ENCODE peak calls at places on chromosomes 5 and 9, in eight cellular contexts. R, L, I, S, Y, X, B and E are unnamed samples.

GRCh38 chr5:122774861-122775712 is at the start of gene SNX2:
- DNase-seq in L (peak), R (peak), Y (peak), B (peak), S (peak), X (peak), I (peak), E (peak)

GRCh38 chr5:149799119-149799623 is 69.1 kb downstream of the PPARGC1B start:
- DNase-seq in B (peak), Y (peak), I (peak), S (no peak), R (no peak), L (no peak), X (peak), E (peak)

GRCh38 chr5:88787856-88788255 is 95.1 kb downstream of the MEF2C start:
- DNase-seq in I (no peak), S (no peak), L (no peak), X (peak), Y (no peak), R (no peak), B (peak), E (peak)

GRCh38 chr9:73548201-73548600 is 396.5 kb downstream of the ANXA1 start:
- DNase-seq in R (peak), S (no peak), Y (no peak), L (no peak), I (no peak), X (no peak), B (no peak), E (no peak)

GRCh38 chr9:135210676-135211523 is 123.4 kb downstream of the OLFM1 start:
- DNase-seq in S (no peak), B (no peak), L (no peak), X (no peak), Y (no peak), I (no peak), R (no peak), E (no peak)

GRCh38 chr5:9350301-9350797 is 195.5 kb downstream of the SEMA5A start:
- DNase-seq in S (no peak), X (no peak), L (no peak), B (peak), I (no peak), R (no peak), Y (no peak), E (no peak)

GRCh38 chr5:6820851-6821479 is 107.7 kb downstream of the TENT4A start:
- DNase-seq in B (peak), Y (no peak), I (no peak), S (peak), L (peak), X (no peak), R (no peak), E (peak)

GRCh38 chr5:26622947-26623346 is 415.4 kb downstream of the CDH9 start:
- DNase-seq in Y (no peak), S (no peak), I (no peak), R (no peak), X (no peak), B (no peak), L (no peak), E (no peak)

GRCh38 chr9:114718801-114719221 is 36.8 kb upstream of the TEX48 start:
- DNase-seq in B (peak), I (peak), R (peak), S (peak), X (no peak), L (peak), Y (peak), E (peak)

GRCh38 chr5:79183011-79183410 is 52.9 kb upstream of the JMY start:
- DNase-seq in S (no peak), L (no peak), Y (no peak), I (no peak), R (no peak), B (no peak), X (no peak), E (peak)

GRCh38 chr9:336039-336438 is 121.4 kb downstream of the DOCK8 start:
- DNase-seq in I (no peak), B (no peak), L (no peak), X (no peak), S (no peak), R (no peak), Y (no peak), E (no peak)

GRCh38 chr9:18146329-18146728 is 327.6 kb upstream of the ADAMTSL1 start:
- DNase-seq in I (no peak), B (no peak), S (no peak), Y (no peak), L (no peak), X (no peak), R (no peak), E (no peak)

GRCh38 chr5:109049565-109049964 is 301.9 kb downstream of the FER start:
- DNase-seq in I (no peak), Y (no peak), B (no peak), L (no peak), S (no peak), R (no peak), X (no peak), E (no peak)

GRCh38 chr9:136611606-136612005 is 51.1 kb upstream of the EGFL7 start:
- DNase-seq in I (no peak), Y (no peak), L (no peak), B (no peak), X (no peak), R (no peak), S (no peak), E (no peak)

GRCh38 chr9:101381833-101382342 is 2.9 kb downstream of the BAAT start:
- DNase-seq in S (no peak), L (no peak), X (no peak), R (no peak), I (no peak), Y (no peak), B (no peak), E (no peak)

GRCh38 chr5:1666812-1667588 is 132.6 kb downstream of the MRPL36 start:
- DNase-seq in L (no peak), X (no peak), B (no peak), Y (no peak), R (no peak), S (no peak), I (no peak), E (peak)

GRCh38 chr9:88682431-88682831 is 147.5 kb downstream of the NXNL2 start:
- DNase-seq in I (no peak), Y (no peak), L (no peak), R (no peak), B (no peak), S (no peak), X (no peak), E (no peak)

GRCh38 chr9:119884411-119884810 is 515.2 kb upstream of the BRINP1 start:
- DNase-seq in B (no peak), L (no peak), X (no peak), S (no peak), Y (no peak), R (no peak), I (no peak), E (no peak)

GRCh38 chr9:134554011-134554749 is 87.4 kb upstream of the COL5A1 start:
- DNase-seq in R (no peak), B (no peak), S (no peak), X (no peak), I (no peak), L (no peak), Y (no peak), E (no peak)

GRCh38 chr5:149429839-149430721 is 51.0 kb upstream of the IL17B start:
- DNase-seq in S (no peak), X (no peak), R (no peak), B (peak), Y (no peak), I (no peak), L (peak), E (no peak)